ENCODE peak calls at places on chromosomes 4 and X, in nine cellular contexts. T is EL; R is upper lobe of right lung; D is lower lobe of right lung; E is A172; L is head of caudate nucleus; U is stimulated activated CD8-positive, alpha-beta memory T cell treated with anti-CD3 and anti-CD28 coated beads, Interleukin-7, amount 100 ng/mL, for 24 hours; I is stimulated activated CD4-positive, alpha-beta T cell treated with anti-CD3 and anti-CD28 coated beads, Interleukin-1b, Interleukin-23, amount 100 ng/mL, for 4 hours; S is IMR-90. V is an unnamed sample.

GRCh38 chrX:114797494-114797893 is 213.6 kb downstream of the HTR2C start:
- DNase-seq in D (no peak), R (no peak), I (no peak), S (no peak), U (no peak), T (no peak), E (no peak), L (no peak), V (no peak)

GRCh38 chrX:69015156-69015555 is 150.1 kb downstream of the PJA1 start:
- DNase-seq in U (no peak), E (no peak), D (no peak), R (no peak), S (no peak), T (no peak), I (no peak), L (no peak), V (no peak)

GRCh38 chrX:71652405-71652804 is 14.9 kb upstream of the LOC101059915 start:
- DNase-seq in U (peak), S (peak), D (no peak), T (peak), I (no peak), R (no peak), E (peak), L (no peak), V (peak)

GRCh38 chr4:23981328-23981727 is 91.5 kb upstream of the PPARGC1A start:
- DNase-seq in R (no peak), E (no peak), T (peak), D (no peak), L (no peak), S (peak), I (no peak), U (no peak), V (no peak)

GRCh38 chr4:139704915-139705485 is 39.4 kb downstream of the MGST2 start:
- DNase-seq in R (no peak), L (no peak), T (peak), E (peak), D (no peak), I (no peak), S (peak), U (no peak), V (no peak)

GRCh38 chr4:20283039-20283438 is 31.3 kb downstream of the SLIT2 start:
- DNase-seq in D (no peak), R (no peak), I (no peak), L (no peak), T (no peak), S (no peak), E (no peak), U (no peak), V (no peak)

GRCh38 chr4:74311696-74312313 is 3.5 kb downstream of the EPGN start:
- DNase-seq in D (no peak), E (peak), U (no peak), R (no peak), I (no peak), T (peak), S (peak), L (no peak), V (no peak)

GRCh38 chrX:147891886-147892285 is 19.8 kb upstream of the FMR1 start:
- DNase-seq in I (no peak), T (peak), E (peak), L (no peak), R (no peak), D (no peak), U (no peak), S (peak), V (no peak)

GRCh38 chr4:73998040-73999011 is at the start of gene CXCL5:
- DNase-seq in U (no peak), S (peak), I (no peak), D (peak), E (no peak), T (peak), L (peak), R (peak), V (no peak)

GRCh38 chr4:74608151-74608949 is 163.4 kb downstream of the AREG start:
- DNase-seq in T (peak), L (no peak), U (no peak), D (no peak), S (peak), E (no peak), I (no peak), R (no peak), V (no peak)

GRCh38 chr4:3409571-3410091 is 32.1 kb upstream of the HGFAC start:
- DNase-seq in I (no peak), L (peak), D (no peak), S (no peak), R (peak), U (no peak), E (no peak), T (no peak), V (no peak)

GRCh38 chrX:9765737-9766098 is at the start of gene GPR143:
- DNase-seq in I (no peak), T (no peak), E (no peak), L (no peak), S (no peak), R (no peak), U (no peak), D (no peak), V (no peak)

GRCh38 chr4:81198151-81198550 is 16.9 kb downstream of the PRKG2 start:
- DNase-seq in E (no peak), I (no peak), D (peak), L (no peak), T (no peak), S (no peak), U (no peak), R (no peak), V (no peak)

GRCh38 chr4:141580523-141580922 is 55.9 kb upstream of the IL15 start:
- DNase-seq in R (no peak), E (peak), D (no peak), T (peak), S (peak), L (no peak), I (no peak), U (no peak), V (no peak)

GRCh38 chr4:1310796-1311715 is 21.4 kb downstream of the MAEA start:
- DNase-seq in L (no peak), S (no peak), R (peak), D (peak), T (no peak), I (no peak), E (no peak), U (no peak), V (no peak)

GRCh38 chrX:119502727-119503483 is 34.7 kb downstream of the SLC25A5 start:
- DNase-seq in S (peak), E (peak), T (peak), D (peak), I (no peak), U (no peak), L (no peak), R (peak), V (no peak)

GRCh38 chrX:119042040-119042439 is 30.8 kb upstream of the CT47C1 start:
- DNase-seq in L (no peak), S (no peak), D (no peak), R (no peak), T (no peak), I (no peak), U (no peak), E (no peak), V (no peak)

GRCh38 chr4:27027428-27027827 is 166.8 kb downstream of the STIM2 start:
- DNase-seq in L (no peak), U (no peak), E (no peak), S (no peak), D (no peak), I (no peak), T (no peak), R (no peak), V (no peak)

GRCh38 chr4:142585411-142585810 is 260.7 kb downstream of the INPP4B start:
- DNase-seq in R (no peak), T (no peak), U (no peak), D (no peak), I (no peak), S (peak), E (no peak), L (no peak), V (no peak)

GRCh38 chr4:187128226-187128625 is 404.6 kb upstream of the FAT1 start:
- DNase-seq in U (no peak), R (no peak), L (no peak), E (peak), T (peak), S (peak), I (no peak), D (no peak), V (no peak)

GRCh38 chrX:139762400-139763183 is 54.6 kb upstream of the MCF2 start:
- DNase-seq in I (no peak), E (no peak), D (no peak), S (peak), T (no peak), L (no peak), U (no peak), R (no peak), V (no peak)

GRCh38 chr4:122531038-122531437 is 74.5 kb upstream of the IL2 start:
- DNase-seq in E (no peak), T (no peak), I (no peak), R (no peak), L (no peak), U (no peak), D (no peak), S (no peak), V (no peak)

GRCh38 chr4:41957634-41958033 is 22.4 kb downstream of the TMEM33 start:
- DNase-seq in T (peak), I (no peak), R (no peak), E (peak), S (peak), D (no peak), U (no peak), L (no peak), V (no peak)

GRCh38 chr4:79027656-79028055 is 88.4 kb upstream of the PAQR3 start:
- DNase-seq in L (no peak), R (no peak), E (no peak), U (no peak), I (no peak), S (no peak), T (no peak), D (no peak), V (no peak)

GRCh38 chr4:94486372-94486801 is 34.6 kb downstream of the PDLIM5 start:
- DNase-seq in T (peak), I (no peak), L (no peak), E (peak), D (no peak), R (no peak), S (peak), U (no peak), V (no peak)

GRCh38 chrX:114611018-114611619 is 27.2 kb downstream of the HTR2C start:
- DNase-seq in I (no peak), T (peak), E (peak), L (no peak), U (no peak), S (peak), D (no peak), R (no peak), V (no peak)

GRCh38 chrX:41145920-41146608 is 60.8 kb downstream of the USP9X start:
- DNase-seq in D (no peak), I (no peak), E (peak), L (no peak), T (peak), R (no peak), U (no peak), S (peak), V (no peak)

GRCh38 chr4:122898370-122899150 is 23.8 kb downstream of the NUDT6 start:
- DNase-seq in S (peak), T (peak), R (no peak), U (no peak), L (no peak), D (no peak), I (no peak), E (peak), V (no peak)

GRCh38 chr4:109969909-109970308 is 57.2 kb downstream of the EGF start:
- DNase-seq in R (no peak), D (no peak), T (no peak), E (no peak), L (no peak), I (no peak), S (no peak), U (no peak), V (no peak)

GRCh38 chr4:149972407-149972806 is 105.8 kb upstream of the DCLK2 start:
- DNase-seq in U (no peak), E (no peak), D (no peak), L (no peak), S (peak), I (no peak), T (no peak), R (no peak), V (no peak)

GRCh38 chr4:99826016-99826415 is 9.4 kb downstream of the DAPP1 start:
- DNase-seq in D (no peak), T (no peak), U (no peak), S (no peak), I (no peak), R (no peak), L (no peak), E (no peak), V (no peak)

GRCh38 chrX:125205084-125205917 is 114.4 kb upstream of the TEX13C start:
- DNase-seq in E (no peak), D (peak), I (no peak), T (no peak), U (no peak), R (no peak), S (no peak), L (peak), V (no peak)

GRCh38 chr4:166195101-166195500 is 322.1 kb downstream of the TLL1 start:
- DNase-seq in L (no peak), S (no peak), E (no peak), R (no peak), D (no peak), U (no peak), I (no peak), T (peak), V (no peak)

GRCh38 chr4:24924309-24924781 is 11.5 kb upstream of the CCDC149 start:
- DNase-seq in S (peak), D (no peak), T (peak), I (no peak), U (no peak), E (peak), L (no peak), R (no peak), V (no peak)

GRCh38 chr4:148283665-148284064 is 158.5 kb downstream of the NR3C2 start:
- DNase-seq in L (no peak), S (no peak), I (no peak), R (no peak), T (no peak), E (no peak), U (no peak), D (no peak), V (no peak)

GRCh38 chrX:147884958-147885357 is 26.8 kb upstream of the FMR1 start:
- DNase-seq in R (no peak), I (no peak), L (no peak), T (no peak), U (no peak), E (peak), D (no peak), S (no peak), V (no peak)